ENCODE peak calls at places on chromosome 14, in four cellular contexts. R is suprapubic skin, X is Panc1, A is stomach. L is an unnamed sample. For H3K9me3, the result is how much of the 10 kb centered on the place peaks cover.

GRCh38 chr14:47302121-47302520 is 373.3 kb downstream of the MDGA2 start:
- DNase-seq in R (no peak), X (no peak), A (no peak), L (no peak)

GRCh38 chr14:57875296-57875695 is 9.4 kb upstream of the SLC35F4 start:
- DNase-seq in R (no peak), X (no peak), A (no peak), L (no peak)

GRCh38 chr14:31829256-31829923 is 247.7 kb upstream of the ARHGAP5 start:
- DNase-seq in R (no peak), X (no peak), A (no peak), L (no peak)

GRCh38 chr14:61747342-61747741 is 14.9 kb upstream of the SNAPC1 start:
- DNase-seq in R (no peak), X (no peak), A (no peak), L (no peak)

GRCh38 chr14:99794156-99794780 is 1.1 kb downstream of the EML1 start:
- DNase-seq in R (no peak), X (no peak), A (no peak), L (no peak)

GRCh38 chr14:54920052-54920451 is 17.4 kb upstream of the GCH1 start:
- DNase-seq in R (no peak), X (no peak), A (no peak), L (no peak)

GRCh38 chr14:68291820-68292219 is 472.2 kb downstream of the RAD51B start:
- DNase-seq in R (no peak), X (no peak), A (no peak), L (no peak)

GRCh38 chr14:64266206-64266605 is 28.0 kb downstream of the ESR2 start:
- DNase-seq in R (no peak), X (no peak), A (no peak), L (no peak)

GRCh38 chr14:81550001-81550642 is 16.5 kb upstream of the SEL1L start:
- DNase-seq in R (no peak), X (no peak), A (no peak), L (no peak)

GRCh38 chr14:88706425-88706824 is 86.3 kb downstream of the EML5 start:
- DNase-seq in R (no peak), X (no peak), A (no peak), L (no peak)

GRCh38 chr14:66070542-66071319 is 415.4 kb upstream of the CCDC196 start:
- DNase-seq in R (no peak), X (peak), A (peak), L (no peak)

GRCh38 chr14:52175982-52176502 is 91.5 kb upstream of the PTGDR start:
- DNase-seq in R (no peak), X (no peak), A (no peak), L (no peak)

GRCh38 chr14:94593749-94594431 is 12.7 kb downstream of the SERPINA5 start:
- DNase-seq in R (no peak), X (no peak), A (no peak), L (no peak)

GRCh38 chr14:73771848-73772705 is 57.9 kb upstream of the PNMA1 start:
- DNase-seq in R (no peak), X (no peak), A (peak), L (peak)

GRCh38 chr14:91315844-91316267 is 71.4 kb upstream of the GPR68 start:
- DNase-seq in R (no peak), X (no peak), A (peak), L (peak)

GRCh38 chr14:90513151-90514014 is 116.6 kb downstream of the CALM1 start:
- DNase-seq in R (no peak), X (no peak), A (peak), L (no peak)

GRCh38 chr14:31716208-31716607 is 155.0 kb downstream of the NUBPL start:
- DNase-seq in R (no peak), X (no peak), A (no peak), L (no peak)

GRCh38 chr14:70833884-70834283 is 24.6 kb upstream of the MAP3K9 start:
- DNase-seq in R (no peak), X (no peak), A (no peak), L (no peak)

GRCh38 chr14:26935733-26936132 is 337.9 kb upstream of the NOVA1 start:
- DNase-seq in R (no peak), X (no peak), A (no peak), L (no peak)

GRCh38 chr14:91872011-91872476 is 4.7 kb upstream of the TC2N start:
- DNase-seq in R (no peak), X (no peak), A (peak), L (no peak)

GRCh38 chr14:25909361-25909760 is 688.5 kb downstream of the NOVA1 start:
- DNase-seq in R (no peak), X (no peak), A (no peak), L (no peak)

GRCh38 chr14:92316937-92317336 is 6.0 kb upstream of the SLC24A4 start:
- DNase-seq in R (no peak), X (no peak), A (no peak), L (no peak)

GRCh38 chr14:55699131-55700057 is 119.4 kb downstream of the KTN1 start:
- DNase-seq in R (no peak), X (no peak), A (no peak), L (no peak)

GRCh38 chr14:52365071-52365470 is 51.0 kb downstream of the PTGER2 start:
- DNase-seq in R (no peak), X (no peak), A (no peak), L (no peak)

GRCh38 chr14:60090864-60091519 is 731 bp upstream of the PCNX4 start:
- DNase-seq in R (peak), X (no peak), A (peak), L (no peak)

GRCh38 chr14:69161590-69161989 is 8.7 kb upstream of the DCAF5 start:
- DNase-seq in R (no peak), X (no peak), A (no peak), L (no peak)

GRCh38 chr14:91078095-91078737 is 17.8 kb upstream of the RPS6KA5 start:
- DNase-seq in R (no peak), X (no peak), A (no peak), L (no peak)

GRCh38 chr14:52701223-52701622 is 5.8 kb upstream of the PSMC6 start:
- DNase-seq in R (no peak), X (no peak), A (no peak), L (no peak)

GRCh38 chr14:59481407-59482119 is 2.6 kb downstream of the L3HYPDH start:
- DNase-seq in R (no peak), X (no peak), A (no peak), L (no peak)

GRCh38 chr14:78758333-78758732 is 588.2 kb downstream of the NRXN3 start:
- DNase-seq in R (no peak), X (peak), A (no peak), L (no peak)

GRCh38 chr14:49861923-49862673 is 9.5 kb upstream of the NEMF start:
- DNase-seq in R (peak), X (peak), A (peak), L (peak)

GRCh38 chr14:81710232-81710845 is 176.7 kb upstream of the SEL1L start:
- DNase-seq in R (no peak), X (peak), A (no peak), L (no peak)

GRCh38 chr14:92653162-92653651 is 95.2 kb downstream of the LGMN start:
- DNase-seq in R (no peak), X (no peak), A (no peak), L (no peak)

GRCh38 chr14:101286271-101287018 is 274.9 kb upstream of the DIO3 start:
- DNase-seq in R (no peak), X (no peak), A (no peak), L (no peak)

GRCh38 chr14:74973003-74973614 is 17.7 kb upstream of the PGF start:
- DNase-seq in R (no peak), X (no peak), A (no peak), L (peak)
- TF ChIP-seq POLR2AphosphoS5 in R (no peak), X (no peak), A (no peak), L (peak)

GRCh38 chr14:34344318-34344717 is 117.7 kb downstream of the SPTSSA start:
- DNase-seq in R (no peak), X (no peak), A (no peak), L (no peak)
- H3K9me3 ChIP-seq in R (under half), X (under half), A (under half), L (under half)

GRCh38 chr14:32896979-32897723 is 41.5 kb upstream of the NPAS3 start:
- DNase-seq in R (no peak), X (peak), A (no peak), L (no peak)
- TF ChIP-seq POLR2AphosphoS5 in R (no peak), X (no peak), A (no peak), L (no peak)

GRCh38 chr14:106813477-106813823 is 1287.1 kb downstream of the TMEM121 start:
- DNase-seq in R (no peak), X (no peak), A (no peak), L (no peak)

GRCh38 chr14:106809615-106810014 is 1283.2 kb downstream of the TMEM121 start:
- DNase-seq in R (no peak), X (no peak), A (no peak), L (no peak)

GRCh38 chr14:106812788-106813476 is 1286.5 kb downstream of the TMEM121 start:
- DNase-seq in R (no peak), X (no peak), A (no peak), L (no peak)

GRCh38 chr14:106808907-106809306 is 1282.5 kb downstream of the TMEM121 start:
- DNase-seq in R (no peak), X (no peak), A (no peak), L (no peak)

DNA sequence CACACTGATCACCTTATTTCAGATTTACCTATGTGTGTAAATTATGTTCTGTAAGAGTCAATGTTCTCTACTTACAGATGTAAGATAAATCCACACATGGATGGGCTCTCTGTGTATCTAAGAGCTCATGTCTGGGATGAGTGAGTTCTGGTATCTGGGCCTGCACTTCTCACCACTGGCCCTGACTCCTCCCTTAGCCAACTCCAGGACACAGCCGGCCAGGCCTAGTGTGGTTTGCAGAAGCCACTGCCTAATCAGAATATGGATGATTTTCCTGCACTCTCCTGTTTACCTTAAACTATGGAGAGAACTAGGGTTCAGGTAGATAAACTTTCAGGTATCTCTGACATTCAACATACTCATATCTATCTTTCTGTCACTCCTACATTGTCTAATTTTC is 1284.8 kb downstream of the TMEM121 start:
- DNase-seq in R (no peak), X (no peak), A (no peak), L (no peak)
- H3K9me3 ChIP-seq in R (under half), X (under half), A (under half), L (under half)

GRCh38 chr14:102509744-102510615 is at the start of gene ANKRD9:
- DNase-seq in R (peak), X (no peak), A (peak), L (peak)
- TF ChIP-seq POLR2AphosphoS5 in R (no peak), X (no peak), A (peak), L (no peak)

GRCh38 chr14:20177433-20177974 is 13.2 kb upstream of the OR11G2 start:
- DNase-seq in R (no peak), X (no peak), A (no peak), L (no peak)

GRCh38 chr14:20179880-20180279 is 10.8 kb upstream of the OR11G2 start:
- DNase-seq in R (no peak), X (no peak), A (no peak), L (no peak)

GRCh38 chr14:20179218-20179617 is 11.5 kb upstream of the OR11G2 start:
- DNase-seq in R (no peak), X (no peak), A (no peak), L (no peak)

DNA sequence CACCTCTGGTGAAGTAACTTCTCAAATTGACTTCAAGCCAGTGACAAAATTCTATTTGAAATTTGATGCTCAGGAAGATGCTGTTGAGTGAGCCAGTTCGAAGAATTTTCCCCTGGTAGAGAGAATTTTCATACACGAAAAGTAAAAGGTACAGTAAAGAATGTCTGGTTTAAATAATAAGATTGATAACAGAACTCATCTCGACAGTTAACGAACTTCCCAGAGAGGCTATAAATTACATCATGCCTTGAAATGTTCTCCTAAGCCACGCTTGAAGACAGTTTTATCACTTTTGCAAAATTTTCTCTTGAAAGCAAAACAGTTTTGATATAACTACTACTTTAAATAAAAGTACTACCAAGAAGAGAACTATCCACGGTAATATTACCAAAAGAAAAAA is 14.4 kb upstream of the OR11G2 start:
- DNase-seq in R (no peak), X (no peak), A (no peak), L (no peak)
- H3K9me3 ChIP-seq in R (under half), X (under half), A (under half), L (under half)

L was measured in spleen.